ENCODE peak calls at places on chromosome 20, in seven cellular contexts. C, X, H, Q, J, U and I are unnamed samples.
A peak's percentile ranks its signal among the peaks of the same experiment; 100 is the strongest.

GRCh38 chr20:40953856-40954255 is 74.8 kb upstream of the TOP1 start:
- DNase-seq in C (no peak), X (no peak), H (no peak), Q (no peak), J (no peak), U (no peak), I (no peak)

GRCh38 chr20:59326188-59326587 is 25.8 kb downstream of the EDN3 start:
- DNase-seq in C (no peak), X (no peak), H (no peak), Q (no peak), J (no peak), U (no peak), I (no peak)

GRCh38 chr20:52529856-52530255 is 338.3 kb upstream of the ZFP64 start:
- DNase-seq in C (no peak), X (peak; percentile 65), H (no peak), Q (no peak), J (no peak), U (no peak), I (peak; percentile 76)

GRCh38 chr20:16661738-16662137 is 68.1 kb upstream of the SNRPB2 start:
- DNase-seq in C (no peak), X (no peak), H (no peak), Q (no peak), J (no peak), U (no peak), I (no peak)

GRCh38 chr20:56409946-56410345 is 2.1 kb upstream of the CASS4 start:
- DNase-seq in C (no peak), X (no peak), H (no peak), Q (no peak), J (no peak), U (no peak), I (no peak)

GRCh38 chr20:22652685-22653568 is 68.6 kb upstream of the FOXA2 start:
- DNase-seq in C (peak; percentile 71), X (no peak), H (no peak), Q (no peak), J (no peak), U (no peak), I (no peak)

GRCh38 chr20:11235058-11235457 is 561.3 kb upstream of the JAG1 start:
- DNase-seq in C (no peak), X (no peak), H (no peak), Q (no peak), J (no peak), U (peak; percentile 44), I (peak; percentile 46)

GRCh38 chr20:1987826-1988225 is 6.0 kb downstream of the PDYN start:
- DNase-seq in C (no peak), X (no peak), H (no peak), Q (no peak), J (no peak), U (peak; percentile 41), I (no peak)

GRCh38 chr20:21665687-21666446 is 39.6 kb upstream of the PAX1 start:
- DNase-seq in C (no peak), X (no peak), H (no peak), Q (no peak), J (no peak), U (peak; percentile 40), I (no peak)

GRCh38 chr20:31977080-31977479 is 9.1 kb downstream of the XKR7 start:
- DNase-seq in C (no peak), X (no peak), H (no peak), Q (no peak), J (no peak), U (no peak), I (no peak)

GRCh38 chr20:58911970-58912369 is 59.5 kb downstream of the GNAS start:
- DNase-seq in C (no peak), X (no peak), H (no peak), Q (no peak), J (no peak), U (no peak), I (no peak)

GRCh38 chr20:13436530-13436929 is 202.2 kb downstream of the TASP1 start:
- DNase-seq in C (no peak), X (no peak), H (no peak), Q (no peak), J (no peak), U (no peak), I (peak; percentile 71)

GRCh38 chr20:35502352-35502751 is 27.1 kb downstream of the C20orf173 start:
- DNase-seq in C (no peak), X (no peak), H (no peak), Q (no peak), J (no peak), U (no peak), I (no peak)

GRCh38 chr20:14790771-14791517 is 453.5 kb upstream of the FLRT3 start:
- DNase-seq in C (no peak), X (no peak), H (no peak), Q (no peak), J (no peak), U (no peak), I (no peak)

GRCh38 chr20:57703013-57703412 is 6.8 kb downstream of the PMEPA1 start:
- DNase-seq in C (no peak), X (no peak), H (no peak), Q (no peak), J (no peak), U (no peak), I (no peak)

GRCh38 chr20:58141496-58141895 is 87.0 kb downstream of the ANKRD60 start:
- DNase-seq in C (no peak), X (no peak), H (no peak), Q (no peak), J (no peak), U (no peak), I (no peak)

GRCh38 chr20:49819702-49820101 is 7.1 kb downstream of the SLC9A8 start:
- DNase-seq in C (no peak), X (no peak), H (no peak), Q (no peak), J (no peak), U (no peak), I (no peak)

GRCh38 chr20:49823152-49823847 is 10.7 kb downstream of the SLC9A8 start:
- DNase-seq in C (no peak), X (no peak), H (no peak), Q (no peak), J (no peak), U (no peak), I (no peak)

GRCh38 chr20:49818810-49819209 is 6.2 kb downstream of the SLC9A8 start:
- DNase-seq in C (no peak), X (no peak), H (no peak), Q (no peak), J (no peak), U (no peak), I (no peak)

GRCh38 chr20:49821850-49822249 is 9.2 kb downstream of the SLC9A8 start:
- DNase-seq in C (no peak), X (no peak), H (no peak), Q (no peak), J (no peak), U (peak; percentile 37), I (no peak)

DNA sequence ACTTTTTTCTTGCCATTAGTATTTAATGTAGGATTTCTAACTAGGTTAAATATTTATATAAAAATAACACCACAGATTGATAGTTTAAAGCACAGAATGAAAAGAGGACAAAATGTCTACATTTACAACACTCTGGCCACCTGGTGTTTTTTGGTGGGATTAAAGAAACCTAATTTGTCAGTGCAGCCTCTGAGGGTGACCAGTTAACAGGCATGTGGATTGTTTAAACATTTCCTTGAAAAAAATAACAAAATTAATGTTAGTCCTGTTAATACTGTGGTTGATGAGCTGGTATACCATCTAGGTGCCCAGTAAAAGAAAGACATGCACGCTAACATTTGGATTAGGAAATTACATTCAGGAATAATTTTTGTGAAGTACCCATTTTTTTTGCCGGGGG is 8.8 kb downstream of the SLC9A8 start:
- DNase-seq in C (no peak), X (no peak), H (no peak), Q (no peak), J (no peak), U (no peak), I (no peak)
- TF ChIP-seq CTCF in C (no peak), X (no peak), H (no peak), Q (no peak), J (no peak), U (no peak), I (no peak)

GRCh38 chr20:51500311-51500710 is 42.2 kb downstream of the NFATC2 start:
- DNase-seq in C (no peak), X (no peak), H (no peak), Q (no peak), J (no peak), U (peak; percentile 44), I (no peak)

GRCh38 chr20:51495921-51496545 is 46.5 kb downstream of the NFATC2 start:
- DNase-seq in C (no peak), X (no peak), H (no peak), Q (no peak), J (no peak), U (no peak), I (no peak)

GRCh38 chr20:51496964-51497363 is 45.6 kb downstream of the NFATC2 start:
- DNase-seq in C (no peak), X (no peak), H (no peak), Q (no peak), J (no peak), U (no peak), I (no peak)

GRCh38 chr20:51498765-51499540 is 43.6 kb downstream of the NFATC2 start:
- DNase-seq in C (no peak), X (no peak), H (no peak), Q (no peak), J (no peak), U (no peak), I (no peak)

DNA sequence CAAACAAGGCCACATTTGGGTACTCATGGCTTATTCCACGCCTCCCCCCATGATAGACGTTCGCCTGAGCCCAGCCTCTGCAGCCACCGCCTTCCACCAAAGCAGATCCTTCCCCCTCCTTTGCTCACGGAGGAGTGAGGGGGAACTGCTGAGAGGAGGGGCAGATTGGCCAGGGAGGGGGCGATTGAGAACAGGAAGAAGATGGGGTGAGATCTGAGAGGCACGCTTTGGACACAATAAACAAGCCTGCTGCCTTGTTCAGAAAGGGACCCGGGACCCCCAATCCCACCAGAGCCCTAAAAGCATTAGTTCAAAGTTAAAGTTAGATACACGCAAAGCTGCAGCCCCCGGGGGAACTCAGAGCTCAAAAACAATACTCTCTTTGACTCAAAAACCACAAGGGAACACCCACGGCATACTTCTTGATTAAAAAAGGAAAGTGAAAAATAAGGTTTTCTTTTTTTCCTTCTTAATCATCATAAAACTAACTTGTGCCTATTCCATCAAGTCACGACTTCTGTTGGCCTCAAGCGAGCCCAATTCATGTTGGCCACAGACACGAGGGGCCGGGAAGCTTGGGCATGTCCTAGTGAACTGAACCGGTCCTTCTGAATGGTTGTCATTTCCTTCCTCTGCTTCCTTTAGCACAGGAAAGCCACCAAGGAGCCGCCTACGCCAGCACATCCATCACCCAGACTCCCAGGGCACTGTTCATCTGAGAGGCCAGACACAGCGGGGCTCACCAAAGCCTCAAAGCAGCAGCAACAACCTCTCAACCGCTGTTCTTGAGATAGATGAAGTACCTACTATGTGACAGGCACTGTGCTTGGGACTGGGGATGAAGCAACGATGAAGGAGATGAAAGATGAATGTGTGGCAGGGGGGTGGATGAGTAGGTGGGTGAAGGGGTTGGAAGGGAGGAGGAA is 44.7 kb downstream of the NFATC2 start:
- DNase-seq in C (no peak), X (no peak), H (no peak), Q (no peak), J (no peak), U (no peak), I (no peak)
- H3K4me3 ChIP-seq in C (no peak overlapping the region), X (no peak overlapping the region), H (no peak overlapping the region), Q (no peak overlapping the region), J (no peak overlapping the region), U (no peak overlapping the region), I (no peak overlapping the region)

GRCh38 chr20:61639200-61639599 is 387.1 kb downstream of the CDH4 start:
- DNase-seq in C (no peak), X (no peak), H (no peak), Q (no peak), J (no peak), U (no peak), I (no peak)
- TF ChIP-seq CTCF in C (no peak), X (no peak), H (no peak), Q (no peak), J (no peak), U (no peak), I (peak; percentile 31)

GRCh38 chr20:50429412-50429811 is 80.8 kb upstream of the PTPN1 start:
- DNase-seq in C (no peak), X (no peak), H (no peak), Q (no peak), J (no peak), U (no peak), I (no peak)
- H3K4me3 ChIP-seq in C (no peak overlapping the region), X (no peak overlapping the region), H (no peak overlapping the region), Q (no peak overlapping the region), J (no peak overlapping the region), U (no peak overlapping the region), I (no peak overlapping the region)